ENCODE peak calls at places on chromosomes 11 and 22, in four cellular contexts. V is AG04450, F is choroid plexus epithelial cell, X is RWPE1. M is an unnamed sample.

GRCh38 chr11:36311926-36312592 is 16.0 kb downstream of the PRR5L start:
- DNase-seq in V (no peak), F (no peak), X (no peak), M (no peak)

GRCh38 chr11:36452987-36453386 is 57.1 kb downstream of the TRAF6 start:
- DNase-seq in V (no peak), F (no peak), X (no peak), M (no peak)

GRCh38 chr11:123137496-123138270 is 57.4 kb downstream of the CLMP start:
- DNase-seq in V (no peak), F (peak; percentile 75), X (no peak), M (peak; percentile 38)

GRCh38 chr22:27133951-27134664 is 476.7 kb downstream of the MIAT start:
- DNase-seq in V (no peak), F (peak; percentile 90), X (peak; percentile 91), M (peak; percentile 39)

GRCh38 chr11:16863382-16863781 is 124.9 kb downstream of the C11orf58 start:
- DNase-seq in V (no peak), F (peak; percentile 16), X (no peak), M (no peak)

GRCh38 chr22:19693981-19694670 is 20.2 kb upstream of the SEPTIN5 start:
- DNase-seq in V (no peak), F (no peak), X (no peak), M (no peak)

GRCh38 chr11:120660024-120660565 is 148.5 kb downstream of the GRIK4 start:
- DNase-seq in V (no peak), F (peak; percentile 26), X (peak; percentile 15), M (peak; percentile 75)

GRCh38 chr11:112355726-112356125 is 95.1 kb upstream of the PLET1 start:
- DNase-seq in V (no peak), F (peak; percentile 47), X (no peak), M (no peak)

GRCh38 chr22:40323681-40324083 is 22.6 kb upstream of the ADSL start:
- DNase-seq in V (no peak), F (no peak), X (no peak), M (no peak)

GRCh38 chr11:74438681-74439080 is 28.7 kb downstream of the KCNE3 start:
- DNase-seq in V (no peak), F (peak; percentile 8), X (no peak), M (no peak)

GRCh38 chr11:95228081-95228859 is 2.7 kb downstream of the SESN3 start:
- DNase-seq in V (no peak), F (peak; percentile 10), X (peak; percentile 14), M (no peak)

GRCh38 chr11:1234054-1234720 is 11.3 kb downstream of the MUC5B start:
- DNase-seq in V (no peak), F (no peak), X (no peak), M (no peak)

GRCh38 chr11:2530855-2531200 is 86.0 kb downstream of the KCNQ1 start:
- DNase-seq in V (no peak), F (no peak), X (no peak), M (no peak)

GRCh38 chr11:123527947-123528346 is 97.9 kb downstream of the GRAMD1B start:
- DNase-seq in V (no peak), F (no peak), X (no peak), M (no peak)

GRCh38 chr11:63573881-63574855 is 11.0 kb upstream of the PLAAT2 start:
- DNase-seq in V (peak; percentile 72), F (peak; percentile 96), X (peak; percentile 20), M (no peak)

GRCh38 chr22:50102946-50103345 is 13.1 kb downstream of the MOV10L1 start:
- DNase-seq in V (no peak), F (no peak), X (peak; percentile 43), M (no peak)

GRCh38 chr11:117690484-117691205 is 106.4 kb downstream of the DSCAML1 start:
- DNase-seq in V (no peak), F (no peak), X (no peak), M (peak; percentile 46)

GRCh38 chr11:79313513-79313912 is 127.3 kb downstream of the TENM4 start:
- DNase-seq in V (no peak), F (no peak), X (no peak), M (no peak)

GRCh38 chr11:61485080-61485479 is 23.5 kb upstream of the LRRC10B start:
- DNase-seq in V (no peak), F (no peak), X (no peak), M (no peak)

GRCh38 chr22:45750626-45751025 is 79.0 kb downstream of the ATXN10 start:
- DNase-seq in V (no peak), F (no peak), X (no peak), M (no peak)

GRCh38 chr22:46105494-46106278 is 44.6 kb upstream of the PPARA start:
- DNase-seq in V (no peak), F (peak; percentile 66), X (peak; percentile 65), M (no peak)

GRCh38 chr11:62245271-62245753 is 3.3 kb downstream of the SCGB1D2 start:
- DNase-seq in V (no peak), F (peak; percentile 58), X (peak; percentile 12), M (peak; percentile 38)

DNA sequence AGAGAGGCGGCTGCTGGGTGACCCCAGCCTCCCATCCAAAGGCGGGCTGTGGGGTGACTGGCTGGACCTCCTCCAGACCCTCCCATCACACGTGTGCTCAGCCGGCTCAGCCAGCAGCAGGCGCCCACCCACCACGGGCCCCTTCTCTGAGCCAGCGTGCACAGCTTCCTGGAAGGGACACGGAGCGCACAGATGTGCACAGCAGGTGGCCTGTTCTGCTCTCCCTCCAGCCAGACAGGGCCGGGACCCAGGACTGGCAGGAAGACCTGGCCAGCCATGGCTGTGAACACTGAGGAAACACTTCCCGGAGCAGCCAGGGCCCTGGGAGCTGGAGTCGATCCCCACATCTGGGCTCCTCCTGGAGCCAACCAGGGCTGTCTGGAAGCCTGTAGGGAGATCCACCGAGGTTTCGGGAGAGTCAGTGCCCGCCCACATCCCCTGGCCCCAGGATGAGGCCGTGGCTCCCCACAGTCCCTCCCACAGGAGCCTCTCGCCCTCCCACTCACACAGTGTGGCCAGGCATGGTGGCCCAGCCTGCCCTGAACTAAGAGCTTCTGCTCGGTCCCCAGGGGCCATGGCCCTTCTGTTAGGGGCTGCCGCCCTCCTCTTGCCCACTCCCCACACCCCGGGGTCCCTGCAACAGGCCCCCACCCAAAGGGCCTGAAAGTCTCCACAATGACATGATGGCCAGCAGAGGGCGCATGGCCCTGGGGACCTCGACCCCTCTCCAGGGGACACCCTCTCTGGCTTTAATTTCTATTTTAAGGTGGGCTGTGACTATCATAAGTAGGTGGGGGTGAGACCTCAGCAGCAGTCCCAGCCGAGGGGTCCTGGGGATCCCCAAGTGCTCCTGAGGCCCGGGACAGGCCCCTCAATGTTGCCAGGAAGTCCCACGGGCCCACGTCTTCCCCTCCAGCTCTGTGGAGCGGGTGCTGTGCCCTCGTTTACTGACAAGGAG is 90.6 kb upstream of the FGF3 start:
- DNase-seq in V (no peak), F (peak; percentile 46), X (no peak), M (peak; percentile 69)
- TF ChIP-seq CTCF in V (peak; percentile 69), F (peak; percentile 72), X (peak; percentile 75), M (peak; percentile 45)

DNA sequence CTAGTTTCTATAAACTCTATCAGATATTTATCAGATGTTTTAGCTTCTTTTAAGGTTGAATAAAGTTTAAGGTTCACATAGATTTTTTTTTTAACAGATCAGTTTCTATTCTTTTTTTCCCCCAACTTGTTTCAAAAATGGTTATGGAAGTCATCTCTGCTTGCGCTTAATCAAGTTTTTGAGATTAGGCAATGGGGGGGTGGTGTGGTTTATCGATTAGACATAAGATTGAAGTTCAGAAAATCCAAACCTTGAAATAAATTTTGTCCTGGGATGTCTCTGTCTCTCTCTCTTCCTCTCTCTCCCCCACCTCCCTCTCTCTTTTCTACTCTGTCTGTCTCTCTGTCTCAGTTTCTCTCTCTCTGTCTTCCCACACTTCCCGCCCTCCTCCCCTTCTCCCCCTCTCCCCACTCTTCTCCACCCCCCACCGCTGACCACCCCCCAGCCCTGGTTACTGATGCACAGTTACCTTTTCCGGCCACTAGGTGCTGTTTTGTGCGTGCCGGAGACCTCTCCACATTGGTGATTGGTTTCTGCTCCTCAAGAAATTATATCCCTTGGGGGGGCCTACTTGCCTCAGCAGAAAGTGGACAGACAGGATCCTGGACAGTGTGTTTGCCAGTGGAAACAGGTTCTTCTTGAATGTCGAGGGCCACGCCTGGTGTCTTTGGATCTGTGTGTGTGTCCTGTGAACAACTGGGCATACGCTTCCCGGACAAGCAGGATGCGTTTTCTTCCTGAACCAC is 29.7 kb upstream of the ANO1 start:
- DNase-seq in V (no peak), F (peak; percentile 17), X (peak; percentile 45), M (no peak)
- TF ChIP-seq CTCF in V (peak; percentile 31), F (peak; percentile 51), X (no peak), M (no peak)

GRCh38 chr11:108121274-108122155 is at the start of gene ACAT1:
- DNase-seq in V (peak; percentile 55), F (peak; percentile 91), X (peak; percentile 84), M (peak; percentile 94)
- TF ChIP-seq CTCF in V (peak; percentile 22), F (peak; percentile 22), X (no peak), M (no peak)

GRCh38 chr11:121762820-121763219 is 310.1 kb upstream of the SORL1-AS1 start:
- DNase-seq in V (no peak), F (peak; percentile 75), X (peak; percentile 17), M (no peak)
- TF ChIP-seq CTCF in V (peak; percentile 18), F (peak; percentile 55), X (no peak), M (no peak)

GRCh38 chr22:22031183-22031560 is 48.6 kb upstream of the TOP3B start:
- DNase-seq in V (no peak), F (no peak), X (no peak), M (no peak)

GRCh38 chr22:22032099-22032905 is 49.7 kb upstream of the TOP3B start:
- DNase-seq in V (no peak), F (no peak), X (no peak), M (no peak)

GRCh38 chr22:22032906-22033802 is 50.6 kb upstream of the TOP3B start:
- DNase-seq in V (no peak), F (no peak), X (no peak), M (no peak)

GRCh38 chr22:22031571-22031970 is 49.0 kb upstream of the TOP3B start:
- DNase-seq in V (no peak), F (no peak), X (no peak), M (no peak)

GRCh38 chr22:22030493-22031182 is 48.1 kb upstream of the TOP3B start:
- DNase-seq in V (no peak), F (peak; percentile 65), X (no peak), M (peak; percentile 79)
- TF ChIP-seq CTCF in V (peak; percentile 60), F (peak; percentile 75), X (peak; percentile 10), M (peak; percentile 93)

GRCh38 chr11:119055901-119056300 is 1.1 kb downstream of the HYOU1 start:
- DNase-seq in V (no peak), F (peak; percentile 50), X (peak; percentile 22), M (no peak)
- TF ChIP-seq CTCF in V (peak; percentile 20), F (peak; percentile 28), X (no peak), M (no peak)

DNA sequence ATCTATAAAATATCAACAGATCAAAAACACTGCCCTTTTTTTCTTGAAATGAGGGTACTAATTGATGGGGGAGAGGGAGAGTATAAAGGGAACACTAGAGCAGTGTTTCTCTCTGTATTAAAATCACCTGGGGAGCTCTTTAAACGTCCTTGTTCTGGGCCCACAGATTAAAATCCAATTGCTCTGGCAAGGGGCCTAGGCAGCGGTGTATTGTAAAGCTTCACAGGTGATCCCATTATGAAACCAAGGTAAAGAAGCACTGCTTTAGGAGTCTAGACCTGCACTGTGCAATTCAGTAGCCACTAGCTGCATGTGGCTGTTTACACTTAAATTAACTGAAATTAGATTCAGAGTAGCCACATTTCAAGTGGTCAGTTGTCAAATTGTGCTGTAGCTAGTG is 3.0 kb downstream of the AQP11 start:
- DNase-seq in V (no peak), F (no peak), X (no peak), M (no peak)
- TF ChIP-seq CTCF in V (no peak), F (no peak), X (no peak), M (no peak)